ENCODE peak calls at places on chromosomes 4 and X, in four cellular contexts. Y is HL-60, H is GM12878, J is K562. K is an unnamed sample.

GRCh38 chrX:50579955-50580354 is 109.3 kb upstream of the DGKK start:
- DNase-seq in H (peak), Y (peak), J (peak), K (peak)

GRCh38 chr4:183249854-183250253 is 70.2 kb downstream of the CLDN22 start:
- DNase-seq in Y (no peak), H (no peak), J (no peak), K (no peak)

GRCh38 chrX:80266979-80267378 is 153.3 kb upstream of the TENT5D start:
- DNase-seq in J (no peak), H (no peak), Y (no peak), K (no peak)

GRCh38 chr4:114997596-114997995 is 115.8 kb downstream of the NDST4 start:
- DNase-seq in Y (no peak), J (no peak), H (no peak), K (no peak)

GRCh38 chrX:110268875-110269274 is 49.0 kb downstream of the AMMECR1 start:
- DNase-seq in J (no peak), Y (no peak), H (no peak), K (no peak)

GRCh38 chr4:182015893-182016292 is 227.3 kb upstream of the TENM3 start:
- DNase-seq in Y (no peak), H (no peak), J (no peak), K (no peak)

GRCh38 chr4:168540086-168540864 is 43.4 kb downstream of the PALLD start:
- DNase-seq in H (no peak), Y (no peak), J (no peak), K (no peak)

GRCh38 chr4:123170843-123171242 is 225.8 kb upstream of the SPRY1 start:
- DNase-seq in H (no peak), J (no peak), Y (no peak), K (no peak)

GRCh38 chrX:14529288-14529989 is at the start of gene GLRA2:
- DNase-seq in Y (no peak), H (no peak), J (no peak), K (no peak)

GRCh38 chrX:5726246-5726645 is 502.4 kb downstream of the NLGN4X start:
- DNase-seq in Y (no peak), H (no peak), J (no peak), K (no peak)

GRCh38 chr4:159103406-159104131 is 690 bp downstream of the RAPGEF2 start:
- DNase-seq in J (peak), H (no peak), Y (no peak), K (peak)

GRCh38 chr4:70601422-70602039 is 9.5 kb downstream of the AMBN start:
- DNase-seq in H (peak), Y (peak), J (peak), K (peak)

GRCh38 chr4:70300215-70300614 is 34.6 kb upstream of the CABS1 start:
- DNase-seq in Y (no peak), J (no peak), H (no peak), K (no peak)

GRCh38 chr4:165425629-165426028 is 46.8 kb downstream of the CPE start:
- DNase-seq in H (no peak), J (no peak), Y (no peak), K (no peak)

GRCh38 chr4:102808009-102808408 is 19.3 kb downstream of the UBE2D3 start:
- DNase-seq in J (no peak), H (no peak), Y (no peak), K (no peak)

GRCh38 chr4:21411086-21411485 is 537.5 kb downstream of the KCNIP4 start:
- DNase-seq in H (no peak), J (no peak), Y (no peak), K (no peak)

GRCh38 chrX:107571296-107571998 is 56.9 kb upstream of the PRPS1 start:
- DNase-seq in Y (no peak), J (no peak), H (no peak), K (no peak)

GRCh38 chr4:106603471-106603870 is 234.9 kb upstream of the GIMD1 start:
- DNase-seq in Y (no peak), J (no peak), H (no peak), K (no peak)

GRCh38 chr4:185167205-185167604 is 24.1 kb downstream of the SLC25A4 start:
- DNase-seq in H (no peak), Y (no peak), J (no peak), K (no peak)

GRCh38 chrX:107935664-107936433 is 46.3 kb downstream of the TEX13B start:
- DNase-seq in J (no peak), Y (no peak), H (no peak), K (no peak)

GRCh38 chrX:155966876-155967275 is 30.6 kb upstream of the IL9R start:
- DNase-seq in H (peak), Y (peak), J (peak), K (peak)

GRCh38 chr4:173735055-173735454 is 205.0 kb upstream of the HAND2 start:
- DNase-seq in J (no peak), Y (no peak), H (no peak), K (no peak)

GRCh38 chr4:145285928-145286327 is 105.5 kb upstream of the OTUD4 start:
- DNase-seq in Y (peak), H (no peak), J (no peak), K (no peak)

GRCh38 chr4:5366421-5366820 is 315.1 kb downstream of the STK32B start:
- DNase-seq in Y (no peak), H (no peak), J (no peak), K (no peak)

GRCh38 chr4:110088670-110089069 is 109.7 kb downstream of the ELOVL6 start:
- DNase-seq in H (peak), J (no peak), Y (no peak), K (no peak)

GRCh38 chr4:154507170-154507569 is 15.6 kb upstream of the DCHS2 start:
- DNase-seq in J (no peak), H (no peak), Y (no peak), K (no peak)

GRCh38 chr4:1233641-1234277 is 15.2 kb downstream of the CTBP1 start:
- DNase-seq in J (no peak), Y (no peak), H (no peak), K (no peak)

GRCh38 chr4:113101669-113102068 is 52.2 kb downstream of the ANK2 start:
- DNase-seq in J (no peak), Y (no peak), H (no peak), K (no peak)
- TF ChIP-seq SPI1 in J (no peak), Y (no peak), H (no peak), K (no peak)

GRCh38 chrX:42869011-42869410 is 91.0 kb upstream of the PPP1R2C start:
- DNase-seq in H (no peak), J (no peak), Y (no peak), K (no peak)
- TF ChIP-seq SPI1 in H (no peak), J (no peak), Y (no peak), K (no peak)

GRCh38 chrX:154748712-154749339 is 2.1 kb downstream of the GAB3 start:
- DNase-seq in J (peak), H (no peak), Y (no peak), K (no peak)
- TF ChIP-seq SPI1 in J (no peak), H (no peak), Y (no peak), K (no peak)

GRCh38 chr4:82898322-82899243 is 2.0 kb upstream of the THAP9 start:
- DNase-seq in J (no peak), Y (peak), H (no peak), K (no peak)
- TF ChIP-seq SPI1 in J (peak), Y (peak), H (peak), K (peak)